ENCODE peak calls at places on chromosomes 13 and 19, in four cellular contexts. D is uterus, N is small intestine, B is gastrocnemius medialis. E is an unnamed sample. For H3K27me3 and H3K36me3, the result is how much of the 10 kb centered on the place peaks cover.

GRCh38 chr13:47499358-47500150 is 501.5 kb downstream of the SUCLA2 start:
- DNase-seq in D (no peak), B (no peak), N (no peak), E (peak)

GRCh38 chr13:111946214-111946613 is 120.7 kb upstream of the SOX1 start:
- DNase-seq in B (no peak), D (no peak), N (no peak), E (no peak)

GRCh38 chr19:13843104-13843921 is 33.6 kb upstream of the NANOS3 start:
- DNase-seq in N (no peak), D (peak), B (no peak), E (no peak)

GRCh38 chr13:63625869-63626268 is 2210.2 kb upstream of the PCDH20 start:
- DNase-seq in N (no peak), B (no peak), D (no peak), E (peak)

GRCh38 chr19:17420267-17420924 is 549 bp downstream of the MVB12A start:
- DNase-seq in B (peak), N (peak), D (peak), E (no peak)

GRCh38 chr19:23263870-23264590 is 13.8 kb upstream of the ZNF724 start:
- DNase-seq in B (no peak), D (no peak), N (no peak), E (no peak)

GRCh38 chr13:94707400-94708021 is 4.8 kb downstream of the SOX21 start:
- DNase-seq in D (no peak), B (no peak), N (no peak), E (no peak)

GRCh38 chr13:100987993-100988392 is 313.4 kb upstream of the TMTC4 start:
- DNase-seq in D (no peak), N (no peak), B (no peak), E (peak)

GRCh38 chr13:73549717-73550116 is 490.9 kb downstream of the KLF5 start:
- DNase-seq in D (no peak), N (no peak), B (no peak), E (no peak)

GRCh38 chr13:21225082-21225481 is 48.6 kb downstream of the MRPL57 start:
- DNase-seq in D (no peak), N (no peak), B (no peak), E (no peak)

GRCh38 chr13:33827152-33827551 is 9.2 kb downstream of the RFC3 start:
- DNase-seq in D (no peak), B (no peak), N (no peak), E (no peak)

GRCh38 chr19:33905473-33905936 is 108.8 kb downstream of the KCTD15 start:
- DNase-seq in B (no peak), N (no peak), D (no peak), E (peak)

GRCh38 chr19:14023404-14024235 is 4.3 kb upstream of the RLN3 start:
- DNase-seq in N (peak), D (peak), B (no peak), E (peak)

GRCh38 chr13:95948646-95949045 is 104.6 kb downstream of the UGGT2 start:
- DNase-seq in N (no peak), B (no peak), D (no peak), E (peak)

GRCh38 chr13:87677043-87677333 is 5.8 kb downstream of the SLITRK5 start:
- DNase-seq in B (no peak), D (no peak), N (no peak), E (no peak)
- H3K27me3 ChIP-seq in B (under half), D (half or more), N (under half), E (under half)

DNA sequence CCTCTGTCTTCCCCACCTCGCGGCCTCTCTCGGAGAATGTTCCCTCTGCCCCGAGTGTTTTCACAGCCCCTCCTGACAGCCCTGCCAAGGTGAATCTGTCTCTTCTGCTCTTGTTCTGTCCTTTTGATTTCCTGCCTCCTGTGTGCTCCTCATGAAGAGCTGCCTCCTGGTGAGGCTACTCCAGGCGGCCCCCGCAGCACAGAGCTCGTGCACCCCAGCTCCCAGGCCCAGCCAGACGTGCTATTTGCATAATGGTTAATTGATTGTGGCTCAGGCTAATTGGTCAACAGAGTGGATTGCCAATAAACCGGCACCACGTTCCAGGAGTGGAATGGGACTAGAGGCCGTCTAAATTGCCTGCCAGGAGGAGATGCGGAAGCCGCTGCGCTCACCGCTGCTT is 143.8 kb downstream of the KDM4B start:
- DNase-seq in B (no peak), N (no peak), D (no peak), E (no peak)
- H3K27ac ChIP-seq in B (no peak), N (no peak), D (no peak), E (no peak)

GRCh38 chr19:50796634-50797428 is 6.6 kb downstream of the ACP4 start:
- DNase-seq in D (no peak), B (no peak), N (no peak), E (no peak)

GRCh38 chr19:50797429-50798115 is 7.4 kb downstream of the ACP4 start:
- DNase-seq in B (no peak), N (no peak), D (no peak), E (no peak)

GRCh38 chr19:50795665-50796073 is 5.5 kb downstream of the ACP4 start:
- DNase-seq in B (no peak), N (no peak), D (no peak), E (no peak)

GRCh38 chr19:50794778-50795664 is 4.8 kb downstream of the ACP4 start:
- DNase-seq in B (no peak), N (no peak), D (no peak), E (no peak)

DNA sequence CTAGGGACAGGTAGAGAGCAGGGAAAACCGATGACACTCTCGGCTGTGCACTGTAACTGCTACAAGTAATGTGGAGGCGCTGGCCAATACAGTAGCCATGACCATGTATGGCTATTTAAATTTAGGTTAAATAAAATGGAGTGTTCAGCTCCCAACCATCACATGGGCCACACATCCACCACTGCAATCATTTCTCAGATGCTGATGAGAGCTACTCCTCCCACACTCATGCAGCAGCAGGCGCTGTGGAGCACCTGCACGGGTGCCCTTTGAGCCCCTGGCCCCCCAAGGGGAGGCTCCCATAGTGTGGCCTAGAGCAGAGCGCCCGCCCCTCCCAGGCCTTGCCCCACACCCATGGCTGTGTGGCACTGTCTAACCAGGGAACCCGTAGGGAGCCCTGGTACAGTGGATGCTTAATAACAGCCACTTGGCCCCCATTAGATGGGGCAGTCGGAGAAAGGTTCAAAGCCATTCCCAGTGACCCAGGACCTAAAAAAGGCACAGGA is 6.0 kb downstream of the ACP4 start:
- DNase-seq in B (no peak), N (no peak), D (no peak), E (no peak)
- H3K36me3 ChIP-seq in B (under half), N (under half), D (under half), E (under half)

DNA sequence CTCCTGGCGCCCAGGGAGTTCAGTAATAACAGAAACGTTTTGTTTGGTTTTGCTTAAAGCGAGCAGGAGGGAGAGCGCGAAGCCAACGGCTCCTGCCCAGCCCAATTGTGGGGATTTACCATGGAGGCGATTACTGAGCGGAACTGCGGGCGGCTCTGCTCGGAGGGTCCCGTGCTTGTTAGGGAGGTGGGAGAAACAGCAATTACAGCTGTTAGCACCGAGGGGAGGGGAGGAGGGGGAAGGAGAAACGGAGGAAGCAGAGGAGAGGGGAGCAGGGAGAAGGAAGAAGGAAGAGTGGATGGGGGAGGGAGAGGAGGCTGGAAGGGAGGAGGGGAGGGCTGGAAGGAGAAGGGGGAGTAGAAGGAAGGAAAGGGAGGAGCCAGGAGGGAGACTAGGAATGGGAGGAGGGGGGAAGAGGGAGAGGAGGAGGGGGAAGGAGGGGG is 7.7 kb upstream of the ONECUT3 start:
- DNase-seq in D (no peak), B (no peak), N (no peak), E (no peak)
- H3K27me3 ChIP-seq in D (under half), B (half or more), N (under half), E (under half)

GRCh38 chr13:26965976-26966375 is 205.4 kb upstream of the GPR12 start:
- DNase-seq in N (no peak), D (peak), B (no peak), E (peak)

GRCh38 chr13:26968431-26969335 is 202.9 kb downstream of the USP12 start:
- DNase-seq in B (no peak), D (no peak), N (peak), E (peak)

GRCh38 chr13:26964278-26965057 is 203.9 kb upstream of the GPR12 start:
- DNase-seq in D (no peak), N (no peak), B (no peak), E (peak)

GRCh38 chr13:26965058-26965380 is 204.4 kb upstream of the GPR12 start:
- DNase-seq in N (peak), B (no peak), D (no peak), E (no peak)

DNA sequence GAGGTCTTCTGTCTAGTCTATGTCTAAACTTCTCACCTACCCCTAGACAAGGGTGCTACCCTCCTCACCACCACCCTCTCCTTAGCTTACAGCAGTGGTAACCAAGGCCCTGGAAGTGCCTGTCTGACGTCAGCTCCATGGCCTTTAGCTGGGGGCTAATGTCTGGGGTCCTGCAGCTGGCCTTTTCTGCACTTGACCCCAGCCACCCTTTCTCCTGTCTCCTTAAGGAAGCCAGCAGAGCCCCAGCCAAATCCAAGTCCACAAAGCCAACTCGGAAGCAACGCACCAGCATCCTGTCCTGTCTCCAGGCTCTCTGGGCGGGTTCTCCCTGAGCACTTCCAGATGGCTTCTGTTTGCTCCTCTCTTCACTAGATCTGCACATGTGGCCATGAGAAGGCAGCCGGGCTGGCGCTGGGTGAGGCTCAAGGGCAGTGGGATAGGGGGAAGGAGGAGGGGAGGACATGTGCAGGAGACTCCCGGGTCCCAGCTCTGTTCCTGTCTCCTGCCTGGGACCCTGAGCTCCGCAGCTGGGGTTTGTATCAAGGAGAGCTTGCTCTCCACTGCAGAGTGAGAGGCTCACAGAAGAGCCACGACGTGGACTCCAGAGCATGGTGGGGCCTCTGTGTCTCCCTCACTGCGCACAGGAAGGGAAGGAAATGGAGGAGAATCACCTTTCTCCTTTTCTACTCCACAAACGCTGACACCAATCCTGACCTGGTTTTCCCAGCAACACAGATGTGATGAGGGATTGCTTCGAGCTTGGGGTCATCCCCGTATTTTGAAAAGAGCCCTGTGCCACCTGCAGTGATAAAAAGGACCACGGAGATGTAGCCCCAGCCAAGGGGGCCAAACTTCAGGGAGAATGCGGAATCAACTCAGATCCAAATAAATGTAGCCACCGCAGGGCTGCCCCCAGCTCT is 204.2 kb downstream of the USP12 start:
- DNase-seq in D (no peak), N (no peak), B (no peak), E (no peak)
- H3K27ac ChIP-seq in D (no peak), N (peak), B (no peak), E (no peak)

DNA sequence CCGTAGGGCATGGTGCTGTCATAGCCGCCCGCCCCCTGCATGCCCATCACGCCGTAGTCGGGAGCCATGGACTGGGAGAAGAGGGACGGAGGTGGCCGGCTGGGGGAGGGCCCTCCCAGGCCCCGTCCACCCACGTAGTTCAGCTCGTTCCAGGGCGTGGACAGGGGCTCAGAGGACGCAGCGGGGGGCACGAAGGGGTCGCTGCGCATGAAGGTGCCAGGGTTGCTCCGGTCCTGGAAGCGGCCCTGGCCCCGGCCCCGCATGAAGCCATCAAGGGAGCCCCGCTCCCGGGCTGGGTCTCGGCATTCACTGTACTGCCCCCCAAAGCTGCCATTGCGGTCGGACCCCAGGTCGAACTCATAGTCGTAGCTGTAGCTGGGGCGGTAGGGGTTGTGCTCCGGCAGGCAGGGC is 6.7 kb downstream of the AKAP8 start:
- DNase-seq in B (no peak), N (no peak), D (no peak), E (no peak)
- H3K36me3 ChIP-seq in B (half or more), N (under half), D (under half), E (under half)